ENCODE peak calls at places on chromosomes 11 and 22, in nine cellular contexts. B is activated CD4-positive, alpha-beta T cell treated with anti-CD3 and anti-CD28 coated beads, Interleukin-2, amount 50 U/mL, for 24 hours; L is mesendoderm; C is tibial artery; P is sigmoid colon; Q is myocyte; O is DMS 273 treated with DMSO at 0.1 percent for 48 hours; Z is neural crest cell; Y is lower leg skin. J is an unnamed sample.

GRCh38 chr11:61696602-61697001 is 16.4 kb downstream of the DAGLA start:
- DNase-seq in B (no peak), L (no peak), C (no peak), P (no peak), Q (no peak), O (no peak), Z (no peak), Y (no peak), J (peak)

GRCh38 chr22:46690146-46690545 is 47.9 kb downstream of the CERK start:
- DNase-seq in B (no peak), L (no peak), C (no peak), P (no peak), Q (no peak), O (no peak), Z (no peak), Y (no peak), J (no peak)

GRCh38 chr11:64897381-64898075 is 19.1 kb upstream of the EHD1 start:
- DNase-seq in B (no peak), L (no peak), C (no peak), P (no peak), Q (no peak), O (no peak), Z (no peak), Y (no peak), J (no peak)

GRCh38 chr22:17115927-17116326 is 5.2 kb downstream of the TMEM121B start:
- DNase-seq in B (no peak), L (no peak), C (no peak), P (no peak), Q (no peak), O (no peak), Z (no peak), Y (no peak), J (no peak)

GRCh38 chr11:120527111-120527748 is 15.7 kb downstream of the GRIK4 start:
- DNase-seq in B (no peak), L (peak), C (no peak), P (no peak), Q (peak), O (no peak), Z (peak), Y (no peak), J (no peak)

GRCh38 chr11:942853-943252 is 17.2 kb downstream of the AP2A2 start:
- DNase-seq in B (no peak), L (no peak), C (no peak), P (no peak), Q (peak), O (no peak), Z (no peak), Y (no peak), J (no peak)

GRCh38 chr11:82902086-82902485 is 550 bp downstream of the DDIAS start:
- DNase-seq in B (no peak), L (no peak), C (no peak), P (no peak), Q (no peak), O (no peak), Z (no peak), Y (no peak), J (no peak)

GRCh38 chr11:1081601-1082311 is 7.1 kb downstream of the MUC2 start:
- DNase-seq in B (no peak), L (no peak), C (no peak), P (peak), Q (no peak), O (no peak), Z (no peak), Y (no peak), J (no peak)

GRCh38 chr22:23750374-23750743 is 553 bp downstream of the ZNF70 start:
- DNase-seq in B (no peak), L (no peak), C (no peak), P (no peak), Q (no peak), O (no peak), Z (no peak), Y (no peak), J (no peak)

GRCh38 chr11:126862664-126863247 is 137.8 kb downstream of the KIRREL3 start:
- DNase-seq in B (no peak), L (peak), C (no peak), P (no peak), Q (peak), O (no peak), Z (no peak), Y (no peak), J (no peak)

GRCh38 chr11:32365192-32365591 is 70.1 kb downstream of the WT1 start:
- DNase-seq in B (no peak), L (no peak), C (no peak), P (no peak), Q (no peak), O (no peak), Z (no peak), Y (no peak), J (no peak)

GRCh38 chr22:21902296-21903087 is 35.0 kb upstream of the MAPK1 start:
- DNase-seq in B (no peak), L (no peak), C (no peak), P (no peak), Q (no peak), O (no peak), Z (no peak), Y (no peak), J (no peak)

GRCh38 chr22:29762263-29762662 is 4.5 kb downstream of the ZMAT5 start:
- DNase-seq in B (no peak), L (no peak), C (no peak), P (no peak), Q (no peak), O (no peak), Z (no peak), Y (no peak), J (no peak)

GRCh38 chr11:75639752-75640151 is 29.1 kb downstream of the MAP6 start:
- DNase-seq in B (no peak), L (peak), C (peak), P (peak), Q (peak), O (peak), Z (peak), Y (peak), J (no peak)

GRCh38 chr11:116093481-116093880 is 589.3 kb upstream of the CADM1 start:
- DNase-seq in B (no peak), L (no peak), C (no peak), P (no peak), Q (no peak), O (no peak), Z (no peak), Y (no peak), J (no peak)

GRCh38 chr11:80414766-80415165 is 973.9 kb upstream of the TENM4 start:
- DNase-seq in B (no peak), L (no peak), C (no peak), P (no peak), Q (no peak), O (no peak), Z (no peak), Y (no peak), J (peak)

GRCh38 chr11:77406396-77406795 is 67.5 kb downstream of the PAK1 start:
- DNase-seq in B (no peak), L (no peak), C (no peak), P (no peak), Q (no peak), O (no peak), Z (no peak), Y (no peak), J (peak)

GRCh38 chr11:70331901-70332300 is 61.4 kb downstream of the PPFIA1 start:
- DNase-seq in B (no peak), L (no peak), C (no peak), P (no peak), Q (no peak), O (no peak), Z (no peak), Y (no peak), J (no peak)

GRCh38 chr22:29914991-29915390 is 32.0 kb downstream of the MTMR3 start:
- DNase-seq in B (no peak), L (no peak), C (no peak), P (no peak), Q (no peak), O (no peak), Z (no peak), Y (no peak), J (no peak)

GRCh38 chr22:22060200-22061084 is 77.9 kb upstream of the TOP3B start:
- DNase-seq in B (peak), L (peak), C (peak), P (peak), Q (peak), O (no peak), Z (peak), Y (no peak), J (peak)

GRCh38 chr11:14713518-14714244 is 70.1 kb downstream of the PDE3B start:
- DNase-seq in B (no peak), L (no peak), C (no peak), P (no peak), Q (no peak), O (no peak), Z (no peak), Y (no peak), J (no peak)

GRCh38 chr11:31676280-31676982 is 134.7 kb downstream of the PAX6 start:
- DNase-seq in B (no peak), L (no peak), C (no peak), P (no peak), Q (no peak), O (no peak), Z (no peak), Y (no peak), J (peak)

GRCh38 chr11:61695917-61696316 is 15.7 kb downstream of the DAGLA start:
- DNase-seq in B (peak), L (peak), C (peak), P (peak), Q (peak), O (no peak), Z (no peak), Y (peak), J (peak)

J was measured in NCI-H226.